ENCODE peak calls at places on chromosome 21, in four cellular contexts. F is BJ, V is stomach, S is upper lobe of right lung. Z is an unnamed sample.

GRCh38 chr21:33036430-33037162 is 10.9 kb downstream of the OLIG2 start:
- DNase-seq in S (no peak), V (peak; percentile 32), F (no peak), Z (peak; percentile 69)

GRCh38 chr21:33566514-33566913 is 22.0 kb downstream of the DONSON start:
- DNase-seq in F (no peak), V (no peak), S (no peak), Z (peak; percentile 18)

GRCh38 chr21:33265664-33266049 is 510 bp upstream of the IL10RB start:
- DNase-seq in S (peak; percentile 85), V (peak; percentile 44), F (no peak), Z (peak; percentile 50)

GRCh38 chr21:35063428-35064172 is 14.5 kb upstream of the RUNX1 start:
- DNase-seq in S (no peak), V (no peak), F (no peak), Z (no peak)

GRCh38 chr21:45128613-45129226 is 54.3 kb downstream of the ADARB1 start:
- DNase-seq in V (peak; percentile 76), F (no peak), S (peak; percentile 88), Z (peak; percentile 88)

GRCh38 chr21:37348664-37349063 is 17.9 kb upstream of the DYRK1A start:
- DNase-seq in F (no peak), V (no peak), S (no peak), Z (no peak)

GRCh38 chr21:46191257-46191685 is 7.0 kb upstream of the SPATC1L start:
- DNase-seq in F (no peak), V (peak; percentile 21), S (peak; percentile 36), Z (peak; percentile 90)

GRCh38 chr21:44370027-44370735 is 16.8 kb downstream of the TRPM2 start:
- DNase-seq in V (peak; percentile 45), S (peak; percentile 74), F (peak; percentile 13), Z (peak; percentile 64)

GRCh38 chr21:40186036-40186435 is 318.8 kb downstream of the PCP4 start:
- DNase-seq in V (no peak), F (peak; percentile 17), S (no peak), Z (no peak)

GRCh38 chr21:45047257-45047656 is 27.1 kb upstream of the ADARB1 start:
- DNase-seq in F (no peak), S (no peak), V (no peak), Z (no peak)

GRCh38 chr21:33266784-33267135 is 593 bp downstream of the IL10RB start:
- DNase-seq in F (no peak), V (peak; percentile 28), S (peak; percentile 75), Z (no peak)

GRCh38 chr21:44331650-44332306 is 7.4 kb downstream of the CFAP410 start:
- DNase-seq in S (no peak), F (no peak), V (no peak), Z (peak; percentile 81)

GRCh38 chr21:27694667-27695066 is 727.8 kb upstream of the ADAMTS5 start:
- DNase-seq in S (no peak), V (no peak), F (no peak), Z (no peak)

GRCh38 chr21:24428539-24429186 is 1178.6 kb downstream of the MRPL39 start:
- DNase-seq in F (no peak), V (no peak), S (no peak), Z (no peak)

GRCh38 chr21:16588433-16588860 is 858.7 kb downstream of the USP25 start:
- DNase-seq in F (peak; percentile 31), S (peak; percentile 63), V (peak; percentile 31), Z (peak; percentile 94)

GRCh38 chr21:14071902-14072734 is 138.6 kb downstream of the LIPI start:
- DNase-seq in F (no peak), V (peak; percentile 20), S (no peak), Z (no peak)

GRCh38 chr21:44526096-44526997 is 13.6 kb downstream of the KRTAP10-1 start:
- DNase-seq in V (no peak), F (no peak), S (peak; percentile 51), Z (no peak)

GRCh38 chr21:27590271-27590670 is 623.4 kb upstream of the ADAMTS5 start:
- DNase-seq in F (peak; percentile 41), V (no peak), S (no peak), Z (peak; percentile 82)

GRCh38 chr21:19998450-19998849 is 999.8 kb upstream of the NCAM2 start:
- DNase-seq in F (no peak), V (no peak), S (no peak), Z (no peak)

GRCh38 chr21:28333455-28334108 is 659.1 kb downstream of the LTN1 start:
- DNase-seq in S (no peak), V (no peak), F (peak; percentile 34), Z (peak; percentile 69)

GRCh38 chr21:27831821-27832569 is 865.1 kb upstream of the ADAMTS5 start:
- DNase-seq in F (peak; percentile 19), S (no peak), V (no peak), Z (no peak)

GRCh38 chr21:45986316-45987051 is 4.9 kb downstream of the COL6A1 start:
- DNase-seq in F (no peak), S (peak; percentile 54), V (no peak), Z (no peak)

GRCh38 chr21:33047231-33047630 is 21.5 kb downstream of the OLIG2 start:
- DNase-seq in S (no peak), F (no peak), V (no peak), Z (peak; percentile 28)

GRCh38 chr21:34836103-34836932 is 167.5 kb downstream of the CLIC6 start:
- DNase-seq in S (peak; percentile 88), F (peak; percentile 99), V (peak; percentile 71), Z (peak; percentile 100)

GRCh38 chr21:15379776-15380175 is 315.0 kb upstream of the NRIP1 start:
- DNase-seq in S (no peak), F (no peak), V (no peak), Z (no peak)

GRCh38 chr21:44006017-44006624 is 6.0 kb upstream of the TRAPPC10 start:
- DNase-seq in V (no peak), S (no peak), F (peak; percentile 80), Z (peak; percentile 93)

GRCh38 chr21:46048926-46049889 is 48.7 kb upstream of the COL6A2 start:
- DNase-seq in F (peak; percentile 100), V (peak; percentile 54), S (no peak), Z (peak; percentile 100)

GRCh38 chr21:33924766-33925100 is 9.1 kb upstream of the ATP5PO start:
- DNase-seq in V (no peak), F (no peak), S (no peak), Z (no peak)

GRCh38 chr21:18477059-18477458 is 73.5 kb upstream of the TMPRSS15 start:
- DNase-seq in V (no peak), S (no peak), F (no peak), Z (no peak)

GRCh38 chr21:25944082-25944481 is 209.3 kb downstream of the GABPA start:
- DNase-seq in S (no peak), V (no peak), F (no peak), Z (no peak)

GRCh38 chr21:14687277-14687642 is 141.1 kb upstream of the SAMSN1 start:
- DNase-seq in S (no peak), F (no peak), V (no peak), Z (no peak)

GRCh38 chr21:18443686-18444085 is 40.1 kb upstream of the TMPRSS15 start:
- DNase-seq in V (no peak), F (no peak), S (peak; percentile 64), Z (no peak)

DNA sequence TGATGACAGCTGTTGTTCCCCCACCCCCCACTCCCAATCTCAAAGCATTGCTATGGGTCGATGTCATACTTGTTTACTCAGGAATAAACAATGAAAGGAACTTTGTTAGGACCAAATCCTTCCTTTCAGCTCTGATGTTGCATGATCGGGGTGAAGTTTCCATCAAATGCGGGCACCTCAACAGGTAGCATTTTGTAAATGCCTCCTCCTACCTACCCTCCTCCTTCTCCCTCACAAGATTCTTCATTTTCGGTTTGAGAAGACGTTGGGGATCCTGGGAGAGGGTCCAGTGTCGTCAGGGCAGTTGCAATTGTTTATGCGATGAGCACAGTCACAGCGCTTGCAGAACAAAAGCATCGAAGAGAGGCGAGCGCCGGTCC is 758 bp upstream of the HUNK start:
- DNase-seq in V (no peak), F (no peak), S (no peak), Z (no peak)
- H3K4me3 ChIP-seq in V (peak overlapping the region; percentile 82), F (peak overlapping the region; percentile 61), S (peak overlapping the region; percentile 54), Z (peak overlapping the region; percentile 47)

DNA sequence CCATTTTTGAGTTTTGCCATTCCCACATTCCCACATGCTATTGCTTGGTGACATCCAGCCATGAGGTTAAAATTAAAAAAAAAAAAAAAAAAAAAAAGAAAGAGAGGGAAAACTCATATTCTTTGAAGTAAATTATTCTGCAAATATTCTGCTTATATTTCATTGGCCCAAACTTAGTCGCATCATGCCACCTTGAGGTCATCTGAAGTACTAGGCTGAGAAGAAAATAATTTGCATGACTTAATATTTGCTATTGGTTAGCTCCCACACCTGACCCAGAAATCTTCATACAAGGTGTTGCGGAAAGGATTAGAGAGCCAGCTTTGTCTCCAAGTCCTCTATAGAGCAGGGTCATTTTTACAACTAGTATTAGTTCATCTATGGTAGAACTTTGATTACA is 2206.0 kb downstream of the MRPL39 start:
- DNase-seq in F (no peak), V (no peak), S (no peak), Z (no peak)
- TF ChIP-seq CTCF in F (no peak), V (no peak), S (peak; percentile 5), Z (no peak)

DNA sequence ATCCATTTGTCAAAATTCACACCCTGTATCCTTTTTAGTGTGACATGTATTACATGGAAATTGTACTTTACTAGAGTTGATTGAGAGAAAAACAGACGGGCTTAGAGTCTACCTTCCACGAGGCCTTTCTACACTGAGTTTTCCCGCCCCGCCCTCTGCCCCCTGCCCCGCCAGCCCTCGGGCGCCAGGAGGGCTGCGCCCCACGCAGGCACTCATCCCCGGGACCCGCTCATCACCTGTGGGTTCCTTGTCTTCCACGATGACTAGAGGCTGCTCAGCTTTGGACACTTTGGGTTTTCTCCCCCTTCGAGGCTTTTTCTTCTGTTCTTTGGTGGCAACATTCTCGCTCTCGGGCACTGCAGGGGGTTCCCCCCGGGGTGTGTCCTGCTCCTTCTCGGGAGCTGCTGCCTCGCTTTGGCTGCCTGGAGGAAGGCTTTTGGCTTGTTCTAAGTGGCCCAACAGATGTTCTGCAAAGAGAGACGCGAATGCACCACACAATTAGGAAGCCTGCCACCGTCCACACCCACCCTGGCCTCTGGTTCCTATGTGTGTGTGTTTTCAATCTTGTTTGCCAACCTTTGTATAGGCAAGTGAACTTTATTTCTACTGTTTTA is 39.6 kb downstream of the PRDM15 start:
- DNase-seq in V (no peak), S (peak; percentile 43), F (no peak), Z (no peak)
- H3K4me3 ChIP-seq in V (no peak overlapping the region), S (no peak overlapping the region), F (no peak overlapping the region), Z (no peak overlapping the region)

GRCh38 chr21:39116761-39117425 is 66.4 kb downstream of the PSMG1 start:
- DNase-seq in V (no peak), S (no peak), F (no peak), Z (no peak)

GRCh38 chr21:39118061-39118460 is 65.2 kb downstream of the PSMG1 start:
- DNase-seq in V (no peak), F (no peak), S (no peak), Z (no peak)

GRCh38 chr21:39114871-39115658 is 68.2 kb downstream of the PSMG1 start:
- DNase-seq in S (no peak), F (no peak), V (no peak), Z (no peak)

GRCh38 chr21:39117571-39117970 is 65.7 kb downstream of the PSMG1 start:
- DNase-seq in V (no peak), F (no peak), S (no peak), Z (no peak)

DNA sequence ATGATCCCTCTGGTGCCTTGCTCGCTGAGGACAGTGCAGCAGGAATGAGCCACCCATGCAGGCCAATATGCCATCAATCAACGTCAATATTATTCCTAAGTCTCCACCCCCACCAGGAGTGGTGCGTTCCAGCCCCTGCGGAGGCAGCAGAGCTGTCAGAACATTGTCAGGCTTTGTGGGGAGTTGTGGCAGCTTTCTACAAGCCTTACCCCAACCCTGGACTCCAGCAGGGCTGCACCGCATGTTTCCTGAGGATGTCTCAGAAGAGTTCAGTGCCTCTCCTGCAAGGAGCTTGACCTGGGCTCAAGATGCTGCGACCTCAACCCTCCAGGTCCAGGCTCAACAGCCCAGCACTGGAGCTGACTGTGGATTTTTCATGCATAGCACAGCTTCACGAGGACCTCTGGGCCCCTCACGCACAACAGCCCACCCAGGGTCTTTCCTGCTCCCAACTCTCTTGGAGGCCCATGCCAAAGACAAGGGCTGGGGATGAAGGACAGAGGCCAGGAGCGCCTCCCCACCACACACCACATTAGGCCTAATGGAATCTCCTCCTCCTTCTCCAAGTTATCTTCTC is 67.5 kb downstream of the PSMG1 start:
- DNase-seq in V (no peak), F (no peak), S (no peak), Z (no peak)
- TF ChIP-seq CTCF in V (no peak), F (no peak), S (no peak), Z (no peak)

Z was measured in foreskin fibroblast.